ENCODE peak calls at places on chromosomes 11 and 22, in ten cellular contexts. L, H, C, B, Z, P, D, U, Y and A are unnamed samples.

GRCh38 chr11:102986815-102987214 is 31.3 kb upstream of the MMP13 start:
- DNase-seq in P (no peak), D (no peak), H (no peak), C (no peak), Z (peak), U (no peak), B (no peak), Y (no peak), L (no peak), A (no peak)

GRCh38 chr22:20750461-20751184 is 23.3 kb upstream of the SERPIND1 start:
- DNase-seq in H (peak), Z (peak), L (no peak), C (no peak), Y (peak), P (peak), B (peak), U (no peak), D (peak), A (peak)

GRCh38 chr11:88284306-88285057 is 53.1 kb downstream of the CTSC start:
- DNase-seq in D (no peak), C (no peak), P (no peak), U (no peak), H (no peak), L (no peak), Y (no peak), B (no peak), Z (no peak), A (no peak)

GRCh38 chr22:27574651-27575050 is 226.9 kb downstream of the MN1 start:
- DNase-seq in L (no peak), Z (no peak), C (no peak), P (no peak), U (no peak), D (no peak), H (no peak), B (no peak), Y (no peak), A (no peak)

GRCh38 chr11:59574467-59574866 is 41.1 kb downstream of the OSBP start:
- DNase-seq in B (no peak), P (no peak), Y (no peak), C (no peak), L (no peak), U (no peak), D (no peak), Z (no peak), H (no peak), A (no peak)

GRCh38 chr11:2420502-2421225 is 20.1 kb downstream of the TSSC4 start:
- DNase-seq in B (peak), H (peak), C (no peak), Y (peak), Z (peak), D (peak), L (peak), P (peak), U (no peak), A (peak)

GRCh38 chr11:113014262-113014661 is 53.0 kb downstream of the NCAM1 start:
- DNase-seq in U (no peak), C (no peak), Y (no peak), Z (no peak), D (peak), H (peak), B (no peak), L (peak), P (no peak), A (no peak)

GRCh38 chr11:118908931-118909618 is 16.7 kb downstream of the BCL9L start:
- DNase-seq in D (peak), Z (peak), B (peak), P (no peak), U (no peak), Y (no peak), H (peak), C (peak), L (peak), A (no peak)

GRCh38 chr22:17266261-17266971 is 47.2 kb upstream of the ADA2 start:
- DNase-seq in L (peak), D (peak), U (no peak), Z (no peak), P (no peak), B (peak), H (no peak), Y (no peak), C (peak), A (no peak)

GRCh38 chr11:95231881-95232605 is 1.0 kb upstream of the SESN3 start:
- DNase-seq in L (peak), P (peak), H (peak), B (no peak), Z (no peak), D (peak), C (peak), U (peak), Y (peak), A (peak)

GRCh38 chr11:63672934-63673539 is 1.9 kb upstream of the ATL3 start:
- DNase-seq in B (no peak), U (no peak), Z (peak), H (no peak), Y (no peak), C (no peak), L (no peak), D (no peak), P (no peak), A (no peak)

GRCh38 chr11:107916671-107917241 is 11.5 kb upstream of the RAB39A start:
- DNase-seq in H (no peak), L (no peak), C (no peak), P (peak), Y (no peak), Z (peak), D (no peak), U (no peak), B (no peak), A (peak)

GRCh38 chr11:10808553-10809372 is at the start of gene EIF4G2:
- DNase-seq in H (peak), P (peak), Z (peak), Y (peak), U (peak), B (peak), C (peak), D (peak), L (peak), A (peak)

GRCh38 chr22:32805586-32805881 is 4.0 kb downstream of the TIMP3 start:
- DNase-seq in B (no peak), Z (no peak), L (no peak), P (no peak), D (no peak), Y (no peak), C (no peak), H (no peak), U (no peak), A (no peak)

GRCh38 chr22:28112130-28112529 is 193.1 kb upstream of the PITPNB start:
- DNase-seq in P (no peak), L (no peak), D (no peak), H (no peak), B (no peak), U (no peak), Z (no peak), Y (no peak), C (no peak), A (no peak)

GRCh38 chr22:17260950-17261349 is 41.7 kb upstream of the ADA2 start:
- DNase-seq in H (no peak), L (no peak), D (peak), C (no peak), Z (no peak), P (no peak), Y (no peak), B (no peak), U (no peak), A (no peak)

GRCh38 chr11:20013346-20014066 is 146.8 kb downstream of the DBX1 start:
- DNase-seq in U (no peak), P (no peak), B (peak), H (no peak), L (no peak), D (peak), C (no peak), Y (no peak), Z (peak), A (no peak)

GRCh38 chr11:29260939-29261705 is 755.7 kb downstream of the KCNA4 start:
- DNase-seq in H (no peak), C (no peak), Z (peak), D (peak), P (no peak), L (no peak), Y (no peak), B (peak), U (no peak), A (no peak)

GRCh38 chr22:46951326-46951725 is 188.9 kb downstream of the TBC1D22A start:
- DNase-seq in B (no peak), Z (no peak), U (no peak), P (no peak), C (no peak), Y (no peak), H (no peak), L (no peak), D (no peak), A (no peak)

GRCh38 chr22:23684561-23685031 is 6.2 kb upstream of the RGL4 start:
- DNase-seq in D (no peak), U (no peak), B (peak), H (no peak), Y (no peak), C (no peak), Z (no peak), L (no peak), P (no peak), A (peak)

GRCh38 chr22:48370508-48371325 is 1457.0 kb downstream of the BRD1 start:
- DNase-seq in H (peak), P (no peak), C (no peak), D (no peak), B (no peak), L (no peak), Z (no peak), U (no peak), Y (no peak), A (peak)

GRCh38 chr11:27497284-27497866 is 9.2 kb downstream of the LIN7C start:
- DNase-seq in P (no peak), U (no peak), Z (peak), Y (no peak), B (peak), C (no peak), H (no peak), L (no peak), D (no peak), A (no peak)

GRCh38 chr11:15006139-15006759 is 34.1 kb upstream of the CALCA start:
- DNase-seq in D (peak), H (no peak), U (no peak), C (no peak), L (peak), Z (peak), P (no peak), B (peak), Y (no peak), A (no peak)

GRCh38 chr11:70934999-70935768 is 317.2 kb downstream of the SHANK2 start:
- DNase-seq in C (no peak), L (no peak), B (no peak), Z (peak), Y (peak), H (no peak), P (no peak), U (no peak), D (no peak), A (no peak)

GRCh38 chr11:27191061-27191460 is 150.4 kb downstream of the BBOX1 start:
- DNase-seq in D (no peak), Y (no peak), Z (no peak), C (no peak), B (no peak), H (no peak), L (no peak), U (no peak), P (no peak), A (no peak)

GRCh38 chr22:50089231-50090140 is at the start of gene MOV10L1:
- DNase-seq in Y (peak), D (no peak), B (no peak), C (no peak), H (no peak), U (no peak), P (peak), Z (no peak), L (no peak), A (no peak)

GRCh38 chr11:96486890-96487633 is 97.2 kb downstream of the JRKL start:
- DNase-seq in B (peak), Y (no peak), P (no peak), L (peak), U (no peak), Z (peak), C (no peak), D (peak), H (no peak), A (no peak)

GRCh38 chr22:29706493-29706892 is 13.3 kb upstream of the CABP7 start:
- DNase-seq in D (no peak), B (no peak), P (no peak), U (no peak), Z (no peak), Y (no peak), C (no peak), H (no peak), L (peak), A (no peak)

GRCh38 chr11:16924826-16925494 is 89.3 kb downstream of the PLEKHA7 start:
- DNase-seq in U (no peak), H (peak), Y (peak), C (peak), L (no peak), B (peak), Z (peak), D (no peak), P (peak), A (no peak)

GRCh38 chr11:6991227-6991626 is 28.9 kb downstream of the ZNF214 start:
- DNase-seq in H (no peak), L (no peak), P (no peak), C (no peak), D (no peak), U (no peak), B (no peak), Y (no peak), Z (no peak), A (no peak)

GRCh38 chr22:47251911-47252310 is 489.5 kb downstream of the TBC1D22A start:
- DNase-seq in P (no peak), U (no peak), B (no peak), H (no peak), D (no peak), Z (no peak), C (no peak), L (no peak), Y (no peak), A (no peak)

GRCh38 chr11:56509439-56509838 is 18.3 kb upstream of the OR5M8 start:
- DNase-seq in C (no peak), L (no peak), D (no peak), H (no peak), B (peak), U (no peak), Z (peak), Y (no peak), P (no peak), A (no peak)